ENCODE peak calls at places on chromosomes 1 and 21, in four cellular contexts. A, M, L and P are unnamed samples.

GRCh38 chr1:115456441-115456961 is 118.5 kb upstream of the NGF start:
- DNase-seq in A (no peak), L (no peak), M (no peak), P (no peak)

GRCh38 chr1:149914545-149914944 is 3.1 kb downstream of the SV2A start:
- DNase-seq in A (no peak), L (no peak), M (no peak), P (no peak)

GRCh38 chr1:167499657-167500056 is 18.7 kb downstream of the CD247 start:
- DNase-seq in L (no peak), M (no peak), A (no peak), P (no peak)

GRCh38 chr1:207918016-207918415 is 7.1 kb upstream of the CD34 start:
- DNase-seq in M (no peak), L (no peak), A (no peak), P (peak)

GRCh38 chr1:218811497-218811896 is 362.2 kb upstream of the LYPLAL1 start:
- DNase-seq in A (no peak), L (no peak), M (no peak), P (no peak)

GRCh38 chr21:35020446-35020845 is 28.7 kb downstream of the RUNX1 start:
- DNase-seq in A (no peak), L (no peak), M (no peak), P (no peak)

GRCh38 chr1:19477284-19478240 is 7.8 kb downstream of the CAPZB start:
- DNase-seq in A (peak), M (no peak), L (no peak), P (no peak)

GRCh38 chr1:181213056-181213455 is 124.6 kb downstream of the IER5 start:
- DNase-seq in M (no peak), A (no peak), L (no peak), P (no peak)

GRCh38 chr1:192557841-192558595 is 17.6 kb upstream of the RGS1 start:
- DNase-seq in L (no peak), A (no peak), M (no peak), P (no peak)

GRCh38 chr1:2229921-2230700 is 2.0 kb downstream of the SKI start:
- DNase-seq in M (peak), A (no peak), L (no peak), P (no peak)

GRCh38 chr1:226482975-226483660 is 65.4 kb upstream of the STUM start:
- DNase-seq in L (no peak), M (no peak), A (no peak), P (no peak)

GRCh38 chr1:31266547-31266946 is 26.9 kb upstream of the NKAIN1 start:
- DNase-seq in M (no peak), L (no peak), A (no peak), P (no peak)

GRCh38 chr1:10814954-10815862 is 18.8 kb upstream of the CASZ1 start:
- DNase-seq in L (no peak), M (peak), A (no peak), P (no peak)

GRCh38 chr1:19032413-19032695 is 75.9 kb upstream of the IFFO2 start:
- DNase-seq in L (no peak), A (no peak), M (no peak), P (no peak)

GRCh38 chr1:29122987-29123870 is 474 bp downstream of the TMEM200B start:
- DNase-seq in A (no peak), M (no peak), L (no peak), P (peak)

GRCh38 chr1:159889202-159889601 is 10.8 kb downstream of the CFAP45 start:
- DNase-seq in M (no peak), L (no peak), A (no peak), P (no peak)

GRCh38 chr1:234699795-234700665 is 90.1 kb upstream of the IRF2BP2 start:
- DNase-seq in A (no peak), L (no peak), M (no peak), P (no peak)

GRCh38 chr1:54409156-54410142 is 3.3 kb upstream of the SSBP3 start:
- DNase-seq in L (no peak), A (no peak), M (no peak), P (peak)

GRCh38 chr1:231040019-231040799 is at the start of gene FAM89A:
- DNase-seq in M (peak), A (no peak), L (no peak), P (peak)

GRCh38 chr21:44059710-44060109 is 47.5 kb upstream of the PWP2 start:
- DNase-seq in L (no peak), M (no peak), A (no peak), P (no peak)